ENCODE peak calls at places on chromosome 4, in five cellular contexts. R is endothelial cell; Q is AG04450; I is renal cortical epithelial cell; D is CD4-positive, CD25-positive, alpha-beta regulatory T cell. K is an unnamed sample.

GRCh38 chr4:10108818-10109783 is 7.5 kb downstream of the WDR1 start:
- DNase-seq in R (no peak), Q (no peak), I (peak; percentile 60), D (peak; percentile 43), K (peak; percentile 89)

GRCh38 chr4:48194986-48195773 is 61.1 kb upstream of the TXK start:
- DNase-seq in R (no peak), Q (no peak), I (peak; percentile 91), D (no peak), K (no peak)

GRCh38 chr4:183504930-183505555 is at the start of gene ING2:
- DNase-seq in R (no peak), Q (no peak), I (peak; percentile 27), D (no peak), K (peak; percentile 78)

GRCh38 chr4:16264798-16265197 is 38.5 kb upstream of the TAPT1 start:
- DNase-seq in R (no peak), Q (no peak), I (peak; percentile 57), D (peak; percentile 61), K (peak; percentile 66)

GRCh38 chr4:140904904-140905303 is 148.7 kb upstream of the TBC1D9 start:
- DNase-seq in R (no peak), Q (no peak), I (no peak), D (no peak), K (no peak)

GRCh38 chr4:153522800-153523089 is 56.6 kb downstream of the TMEM131L start:
- DNase-seq in R (no peak), Q (no peak), I (no peak), D (no peak), K (no peak)

GRCh38 chr4:104490770-104491395 is 3.8 kb downstream of the CXXC4 start:
- DNase-seq in R (peak; percentile 68), Q (no peak), I (peak; percentile 54), D (peak; percentile 32), K (peak; percentile 70)

GRCh38 chr4:179804440-179804839 is 2362.2 kb upstream of the AGA start:
- DNase-seq in R (no peak), Q (no peak), I (peak; percentile 2), D (no peak), K (no peak)

GRCh38 chr4:103204114-103204513 is 6.0 kb upstream of the CENPE start:
- DNase-seq in R (no peak), Q (no peak), I (peak; percentile 24), D (no peak), K (peak; percentile 10)

GRCh38 chr4:176988226-176988625 is 195.5 kb upstream of the VEGFC start:
- DNase-seq in R (no peak), Q (peak; percentile 82), I (peak; percentile 92), D (no peak), K (peak; percentile 97)

GRCh38 chr4:65510976-65511375 is 159.3 kb downstream of the EPHA5 start:
- DNase-seq in R (no peak), Q (no peak), I (peak; percentile 72), D (no peak), K (peak; percentile 50)

GRCh38 chr4:17599826-17600225 is 14.6 kb upstream of the MED28 start:
- DNase-seq in R (no peak), Q (no peak), I (no peak), D (no peak), K (no peak)

GRCh38 chr4:72394264-72394663 is 174.8 kb downstream of the ADAMTS3 start:
- DNase-seq in R (no peak), Q (no peak), I (peak; percentile 89), D (no peak), K (peak; percentile 92)

GRCh38 chr4:73856518-73856917 is 3.4 kb downstream of the PF4V1 start:
- DNase-seq in R (no peak), Q (no peak), I (peak; percentile 95), D (no peak), K (peak; percentile 88)

GRCh38 chr4:14496969-14497368 is 505.3 kb upstream of the CPEB2 start:
- DNase-seq in R (no peak), Q (no peak), I (no peak), D (no peak), K (no peak)

GRCh38 chr4:110620352-110621327 is 2.2 kb downstream of the PITX2 start:
- DNase-seq in R (peak; percentile 77), Q (no peak), I (peak; percentile 27), D (peak; percentile 27), K (peak; percentile 59)

GRCh38 chr4:175139205-175139604 is 221.0 kb downstream of the ADAM29 start:
- DNase-seq in R (no peak), Q (no peak), I (no peak), D (no peak), K (no peak)